ENCODE peak calls at places on chromosomes 6 and 20, in seven cellular contexts. I is CD4-positive, alpha-beta T cell; F is PC-9; L is bronchial epithelial cell; Z is hypothalamus; A is AG10803; W is CD8-positive, alpha-beta T cell. P is an unnamed sample.

GRCh38 chr6:163489584-163489983 is 75.1 kb downstream of the QKI start:
- DNase-seq in A (peak), F (no peak), W (no peak), L (peak), Z (no peak), I (no peak), P (no peak)

GRCh38 chr20:54086444-54087134 is 16.2 kb upstream of the BCAS1 start:
- DNase-seq in F (no peak), W (no peak), L (peak), Z (no peak), I (no peak), A (peak), P (no peak)

GRCh38 chr6:33620584-33621395 is at the start of gene ITPR3:
- DNase-seq in W (peak), A (peak), Z (no peak), F (peak), I (peak), L (peak), P (no peak)

GRCh38 chr20:17850674-17851006 is 118.0 kb downstream of the SNX5 start:
- DNase-seq in F (no peak), W (no peak), A (no peak), I (no peak), Z (no peak), L (no peak), P (no peak)

GRCh38 chr20:5191829-5192569 is 65.2 kb downstream of the CDS2 start:
- DNase-seq in Z (no peak), W (peak), I (no peak), L (peak), F (peak), A (peak), P (no peak)

GRCh38 chr20:45014671-45015415 is 48.5 kb downstream of the STK4 start:
- DNase-seq in I (no peak), Z (no peak), W (no peak), F (peak), L (no peak), A (peak), P (no peak)

GRCh38 chr6:24788031-24788665 is 10.6 kb downstream of the ARMH2 start:
- DNase-seq in A (no peak), L (peak), Z (no peak), F (no peak), I (no peak), W (no peak), P (no peak)

GRCh38 chr6:29011276-29011734 is 6.2 kb upstream of the ZNF311 start:
- DNase-seq in W (peak), Z (no peak), L (peak), I (peak), F (no peak), A (peak), P (no peak)

GRCh38 chr6:14584450-14584849 is 466.9 kb downstream of the CD83 start:
- DNase-seq in A (peak), Z (no peak), L (no peak), F (no peak), W (no peak), I (no peak), P (no peak)

GRCh38 chr20:3392756-3393155 is 14.7 kb downstream of the DNAAF9 start:
- DNase-seq in A (no peak), Z (no peak), W (no peak), F (no peak), L (no peak), I (no peak), P (no peak)

GRCh38 chr6:121603486-121603885 is 168.0 kb downstream of the GJA1 start:
- DNase-seq in I (no peak), L (peak), A (no peak), W (no peak), F (peak), Z (no peak), P (no peak)

GRCh38 chr6:20817806-20818320 is 283.6 kb downstream of the CDKAL1 start:
- DNase-seq in W (no peak), L (peak), Z (no peak), A (no peak), I (no peak), F (no peak), P (no peak)

GRCh38 chr6:101212640-101213039 is 180.9 kb upstream of the GRIK2 start:
- DNase-seq in A (no peak), L (no peak), F (no peak), Z (no peak), W (no peak), I (no peak), P (no peak)

GRCh38 chr20:3452690-3453089 is 18.1 kb upstream of the ATRN start:
- DNase-seq in F (no peak), Z (no peak), I (no peak), A (no peak), L (no peak), W (no peak), P (no peak)

GRCh38 chr6:143224516-143224915 is 163.8 kb downstream of the AIG1 start:
- DNase-seq in Z (no peak), L (peak), W (no peak), F (no peak), I (no peak), A (no peak), P (no peak)

GRCh38 chr6:113068569-113068968 is 721.4 kb downstream of the RFPL4B start:
- DNase-seq in I (no peak), Z (no peak), W (no peak), L (no peak), A (no peak), F (no peak), P (no peak)

GRCh38 chr6:109939654-109940053 is 38.5 kb upstream of the GPR6 start:
- DNase-seq in F (no peak), W (no peak), Z (no peak), L (peak), I (no peak), A (no peak), P (no peak)

GRCh38 chr20:15205023-15205422 is 867.6 kb upstream of the FLRT3 start:
- DNase-seq in I (no peak), A (peak), L (peak), F (no peak), Z (no peak), W (no peak), P (no peak)

GRCh38 chr6:37965964-37966676 is 146.6 kb downstream of the ZFAND3 start:
- DNase-seq in L (peak), W (no peak), Z (no peak), I (no peak), A (peak), F (no peak), P (no peak)

GRCh38 chr6:131183427-131184095 is 48.3 kb downstream of the AKAP7 start:
- DNase-seq in Z (no peak), L (no peak), A (no peak), F (no peak), W (no peak), I (no peak), P (no peak)

GRCh38 chr20:444862-445426 is 17.4 kb downstream of the TBC1D20 start:
- DNase-seq in Z (no peak), L (peak), W (no peak), F (no peak), A (peak), I (no peak), P (no peak)

GRCh38 chr6:20211941-20212391 is 303 bp downstream of the MBOAT1 start:
- DNase-seq in F (no peak), L (peak), I (peak), W (peak), A (peak), Z (no peak), P (no peak)

GRCh38 chr20:366719-367485 is 13.7 kb upstream of the TRIB3 start:
- DNase-seq in Z (no peak), L (no peak), A (no peak), F (no peak), W (no peak), I (no peak), P (no peak)

GRCh38 chr20:4130404-4131189 is 115.2 kb upstream of the RNF24 start:
- DNase-seq in Z (no peak), A (peak), W (no peak), F (peak), I (no peak), L (peak), P (no peak)

GRCh38 chr20:38473353-38473795 is 731 bp downstream of the RALGAPB start:
- DNase-seq in A (peak), I (no peak), F (no peak), W (no peak), Z (no peak), L (no peak), P (no peak)

GRCh38 chr6:126914172-126914571 is 204.3 kb upstream of the RSPO3 start:
- DNase-seq in Z (no peak), F (no peak), W (no peak), L (no peak), I (no peak), A (no peak), P (no peak)

GRCh38 chr6:149887343-149887742 is 10.6 kb downstream of the RAET1E start:
- DNase-seq in W (no peak), F (peak), Z (no peak), A (peak), L (peak), I (no peak), P (no peak)

GRCh38 chr6:28634758-28635546 is 109.3 kb downstream of the GPX5 start:
- DNase-seq in L (peak), Z (no peak), I (no peak), A (no peak), W (no peak), F (no peak), P (no peak)

GRCh38 chr20:60363698-60364097 is 405.5 kb downstream of the CDH26 start:
- DNase-seq in Z (no peak), W (no peak), A (no peak), L (no peak), F (no peak), I (no peak), P (no peak)

GRCh38 chr6:25250878-25251277 is 28.3 kb upstream of the CARMIL1 start:
- DNase-seq in A (peak), W (no peak), F (peak), I (no peak), Z (no peak), L (peak), P (no peak)

GRCh38 chr6:65113581-65113980 is 593.4 kb downstream of the EYS start:
- DNase-seq in F (no peak), I (no peak), W (no peak), A (no peak), L (no peak), Z (no peak), P (no peak)

GRCh38 chr20:37543828-37544227 is 16.2 kb upstream of the BLCAP start:
- DNase-seq in L (peak), F (peak), I (no peak), A (peak), Z (no peak), W (no peak), P (no peak)

GRCh38 chr20:43389231-43389630 is 68.5 kb upstream of the SRSF6 start:
- DNase-seq in W (no peak), A (no peak), Z (no peak), F (no peak), L (no peak), I (no peak), P (no peak)

GRCh38 chr20:52761867-52762266 is 210.3 kb upstream of the TSHZ2 start:
- DNase-seq in A (no peak), W (no peak), I (no peak), Z (no peak), L (no peak), F (no peak), P (no peak)